ENCODE peak calls at places on chromosomes 2 and 18, in four cellular contexts. One of them, this sample, is unnamed.
A peak's percentile ranks its signal among the peaks of the same experiment; 100 is the strongest.

GRCh38 chr2:70643715-70644114 is 90.1 kb upstream of the TGFA start:
- DNase-seq in psoas muscle: no peak
- DNase-seq in Peyer's patch: no peak
- DNase-seq in body of pancreas: peak; percentile 33
- DNase-seq in this sample: peak; percentile 60

GRCh38 chr2:230865766-230866703 is 1.3 kb downstream of the ITM2C start:
- DNase-seq in body of pancreas: peak; percentile 50
- DNase-seq in psoas muscle: no peak
- DNase-seq in Peyer's patch: peak; percentile 61
- DNase-seq in this sample: peak; percentile 54

GRCh38 chr2:34806396-34806795 is 1207.3 kb upstream of the FAM98A start:
- DNase-seq in Peyer's patch: no peak
- DNase-seq in psoas muscle: no peak
- DNase-seq in body of pancreas: no peak
- DNase-seq in this sample: no peak

GRCh38 chr2:38432827-38433606 is 55.9 kb upstream of the ATL2 start:
- DNase-seq in Peyer's patch: no peak
- DNase-seq in psoas muscle: no peak
- DNase-seq in body of pancreas: no peak
- DNase-seq in this sample: peak; percentile 75

GRCh38 chr2:231821908-231822307 is 35.7 kb downstream of the COPS7B start:
- DNase-seq in Peyer's patch: no peak
- DNase-seq in psoas muscle: no peak
- DNase-seq in body of pancreas: no peak
- DNase-seq in this sample: no peak

GRCh38 chr2:15241929-15242328 is 319.2 kb downstream of the NBAS start:
- DNase-seq in psoas muscle: no peak
- DNase-seq in body of pancreas: no peak
- DNase-seq in Peyer's patch: no peak
- DNase-seq in this sample: no peak

GRCh38 chr2:122263746-122264145 is 508.3 kb downstream of the TSN start:
- DNase-seq in Peyer's patch: no peak
- DNase-seq in psoas muscle: no peak
- DNase-seq in body of pancreas: no peak
- DNase-seq in this sample: no peak

GRCh38 chr2:44168684-44169154 is at the start of gene PPM1B:
- DNase-seq in Peyer's patch: peak; percentile 99
- DNase-seq in psoas muscle: peak; percentile 99
- DNase-seq in body of pancreas: peak; percentile 99
- DNase-seq in this sample: peak; percentile 100

GRCh38 chr2:148221166-148221565 is 200.3 kb downstream of the MBD5 start:
- DNase-seq in psoas muscle: no peak
- DNase-seq in body of pancreas: no peak
- DNase-seq in Peyer's patch: no peak
- DNase-seq in this sample: no peak

GRCh38 chr2:127097841-127098651 is 8.9 kb downstream of the BIN1 start:
- DNase-seq in psoas muscle: no peak
- DNase-seq in Peyer's patch: no peak
- DNase-seq in body of pancreas: no peak
- DNase-seq in this sample: peak; percentile 74

GRCh38 chr18:56702946-56703345 is 51.8 kb downstream of the WDR7 start:
- DNase-seq in body of pancreas: no peak
- DNase-seq in psoas muscle: no peak
- DNase-seq in Peyer's patch: no peak
- DNase-seq in this sample: peak; percentile 41

GRCh38 chr2:189022002-189022401 is 47.8 kb downstream of the COL3A1 start:
- DNase-seq in psoas muscle: peak; percentile 14
- DNase-seq in body of pancreas: no peak
- DNase-seq in Peyer's patch: no peak
- DNase-seq in this sample: no peak

GRCh38 chr2:41610501-41611242 is 437.1 kb upstream of the PKDCC start:
- DNase-seq in psoas muscle: no peak
- DNase-seq in Peyer's patch: no peak
- DNase-seq in body of pancreas: no peak
- DNase-seq in this sample: peak; percentile 72

GRCh38 chr2:69911985-69912563 is 2.8 kb upstream of the MXD1 start:
- DNase-seq in psoas muscle: no peak
- DNase-seq in Peyer's patch: no peak
- DNase-seq in body of pancreas: no peak
- DNase-seq in this sample: no peak

GRCh38 chr2:186347472-186347871 is 138.6 kb upstream of the ZC3H15 start:
- DNase-seq in Peyer's patch: no peak
- DNase-seq in psoas muscle: no peak
- DNase-seq in body of pancreas: no peak
- DNase-seq in this sample: no peak

GRCh38 chr2:39504790-39505335 is 67.8 kb upstream of the MAP4K3 start:
- DNase-seq in body of pancreas: no peak
- DNase-seq in Peyer's patch: no peak
- DNase-seq in psoas muscle: no peak
- DNase-seq in this sample: no peak

DNA sequence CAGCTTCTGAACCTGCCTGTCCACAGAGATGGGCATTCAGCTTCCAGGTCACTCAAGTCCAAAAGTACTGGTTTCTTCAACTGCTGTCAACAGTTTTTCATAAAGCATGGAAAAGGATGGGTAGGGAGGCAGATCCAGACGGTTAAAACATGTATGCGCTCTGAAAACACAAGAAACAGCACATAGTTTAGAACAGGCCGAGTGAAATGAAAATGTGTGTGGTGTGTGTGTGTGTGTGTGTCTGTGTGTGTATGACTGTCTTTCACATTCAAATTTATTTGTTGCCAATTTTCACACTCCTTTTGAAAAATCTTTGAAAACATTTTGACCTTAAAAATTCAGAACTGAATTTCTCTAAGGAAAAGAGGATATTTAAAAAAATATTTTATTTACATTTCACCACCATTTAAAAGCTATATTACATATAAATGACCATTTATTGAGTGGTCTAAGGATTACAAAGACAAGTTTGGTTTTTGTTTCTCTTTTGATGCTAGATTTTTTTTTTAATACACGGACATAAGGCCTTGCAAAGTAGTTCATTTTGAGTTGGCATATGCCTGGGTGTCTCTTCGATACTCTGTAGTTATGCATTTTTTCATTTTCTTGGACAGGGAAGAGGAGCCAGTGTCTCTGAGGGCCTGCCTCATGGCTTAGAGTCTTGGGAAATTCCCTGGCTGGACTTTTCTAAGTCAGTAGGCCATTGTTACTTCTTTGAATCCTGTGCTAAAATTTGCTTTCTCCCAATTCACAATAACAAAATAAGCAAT is 30.0 kb upstream of the STK17B start:
- DNase-seq in psoas muscle: no peak
- DNase-seq in Peyer's patch: no peak
- DNase-seq in body of pancreas: no peak
- DNase-seq in this sample: no peak
- H3K27ac ChIP-seq in psoas muscle: no peak overlapping the region
- H3K27ac ChIP-seq in Peyer's patch: peak overlapping the region; percentile 75
- H3K27ac ChIP-seq in body of pancreas: no peak overlapping the region
- H3K27ac ChIP-seq in this sample: no peak overlapping the region

DNA sequence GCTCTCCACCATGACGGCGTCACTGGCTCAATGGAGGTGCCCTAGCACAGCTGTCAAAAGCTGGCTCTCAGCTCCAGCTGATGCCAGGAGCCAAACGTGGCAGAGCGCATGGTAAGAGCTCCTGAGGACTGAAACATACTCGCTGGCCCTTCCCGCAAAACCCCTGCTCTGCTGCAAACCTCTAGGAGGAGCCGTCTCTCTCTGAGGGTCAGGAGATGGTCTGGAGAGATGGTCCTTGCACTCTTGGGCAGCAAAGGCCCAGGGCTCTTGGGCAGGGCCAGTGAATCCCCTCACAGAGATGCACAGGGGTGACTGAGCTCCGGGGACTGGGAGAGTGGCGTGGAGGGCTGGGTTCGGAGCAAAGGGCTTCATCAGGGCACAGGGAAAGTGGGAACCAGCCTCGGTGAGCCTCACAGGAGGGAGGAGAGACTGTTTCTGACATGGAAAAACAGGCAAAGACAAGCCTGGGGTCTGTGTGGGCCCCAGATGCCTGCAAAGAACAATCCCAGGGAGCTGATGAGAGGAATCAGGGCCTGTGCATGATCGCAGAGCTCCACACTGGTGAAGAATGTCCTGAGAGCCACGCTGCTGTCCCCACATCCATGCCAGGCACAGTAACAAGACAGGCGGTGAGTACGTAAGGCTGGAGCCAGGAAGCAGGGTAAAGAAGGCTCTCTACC is 17.2 kb downstream of the SNORC start:
- DNase-seq in psoas muscle: no peak
- DNase-seq in body of pancreas: no peak
- DNase-seq in Peyer's patch: no peak
- DNase-seq in this sample: peak; percentile 32
- TF ChIP-seq CTCF in psoas muscle: no peak
- TF ChIP-seq CTCF in body of pancreas: no peak
- TF ChIP-seq CTCF in Peyer's patch: no peak
- TF ChIP-seq CTCF in this sample: peak; percentile 66

DNA sequence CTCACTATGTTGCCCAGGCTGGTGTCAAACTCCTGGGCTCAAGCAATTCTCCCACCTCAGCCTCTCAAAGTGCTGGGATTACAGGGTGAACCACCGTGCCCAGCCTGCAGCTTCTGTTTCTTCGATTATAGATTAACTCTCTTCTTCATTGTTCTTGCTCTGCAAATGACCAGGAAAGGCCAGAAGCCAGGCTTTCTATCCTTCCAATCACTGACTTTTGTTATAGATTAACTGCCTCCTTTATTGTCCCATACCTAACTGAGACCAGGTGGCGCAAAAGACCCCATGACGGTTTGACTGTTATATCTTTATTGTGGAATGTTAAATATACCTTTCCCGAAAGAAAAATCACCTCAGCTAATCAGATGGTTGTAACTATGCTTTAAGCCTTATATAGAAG is 196.9 kb downstream of the MREG start:
- DNase-seq in body of pancreas: no peak
- DNase-seq in Peyer's patch: no peak
- DNase-seq in psoas muscle: no peak
- DNase-seq in this sample: no peak
- H3K4me3 ChIP-seq in body of pancreas: no peak overlapping the region
- H3K4me3 ChIP-seq in Peyer's patch: no peak overlapping the region
- H3K4me3 ChIP-seq in psoas muscle: no peak overlapping the region
- H3K4me3 ChIP-seq in this sample: no peak overlapping the region

DNA sequence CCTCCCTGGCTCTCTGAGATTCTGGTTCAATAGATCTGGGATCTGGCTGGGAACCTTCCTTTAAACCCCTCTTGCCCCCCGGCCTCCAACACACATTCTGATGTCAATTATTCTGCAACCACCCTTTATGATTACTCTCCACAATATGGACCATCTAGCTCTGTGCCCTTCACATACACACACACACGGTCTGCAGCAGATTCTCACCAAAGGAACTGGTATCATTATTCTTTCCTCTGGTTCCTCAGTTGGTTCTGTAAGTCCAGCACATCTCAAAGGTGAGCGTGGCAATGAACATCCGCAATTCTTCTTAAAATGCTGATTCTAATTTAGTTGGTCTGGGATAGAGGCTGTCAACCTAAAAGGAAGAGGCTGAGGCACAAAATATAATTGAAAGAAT is 2.8 kb upstream of the TMEM163 start:
- DNase-seq in Peyer's patch: no peak
- DNase-seq in psoas muscle: no peak
- DNase-seq in body of pancreas: no peak
- DNase-seq in this sample: no peak
- H3K27ac ChIP-seq in Peyer's patch: no peak overlapping the region
- H3K27ac ChIP-seq in psoas muscle: no peak overlapping the region
- H3K27ac ChIP-seq in body of pancreas: no peak overlapping the region
- H3K27ac ChIP-seq in this sample: no peak overlapping the region

DNA sequence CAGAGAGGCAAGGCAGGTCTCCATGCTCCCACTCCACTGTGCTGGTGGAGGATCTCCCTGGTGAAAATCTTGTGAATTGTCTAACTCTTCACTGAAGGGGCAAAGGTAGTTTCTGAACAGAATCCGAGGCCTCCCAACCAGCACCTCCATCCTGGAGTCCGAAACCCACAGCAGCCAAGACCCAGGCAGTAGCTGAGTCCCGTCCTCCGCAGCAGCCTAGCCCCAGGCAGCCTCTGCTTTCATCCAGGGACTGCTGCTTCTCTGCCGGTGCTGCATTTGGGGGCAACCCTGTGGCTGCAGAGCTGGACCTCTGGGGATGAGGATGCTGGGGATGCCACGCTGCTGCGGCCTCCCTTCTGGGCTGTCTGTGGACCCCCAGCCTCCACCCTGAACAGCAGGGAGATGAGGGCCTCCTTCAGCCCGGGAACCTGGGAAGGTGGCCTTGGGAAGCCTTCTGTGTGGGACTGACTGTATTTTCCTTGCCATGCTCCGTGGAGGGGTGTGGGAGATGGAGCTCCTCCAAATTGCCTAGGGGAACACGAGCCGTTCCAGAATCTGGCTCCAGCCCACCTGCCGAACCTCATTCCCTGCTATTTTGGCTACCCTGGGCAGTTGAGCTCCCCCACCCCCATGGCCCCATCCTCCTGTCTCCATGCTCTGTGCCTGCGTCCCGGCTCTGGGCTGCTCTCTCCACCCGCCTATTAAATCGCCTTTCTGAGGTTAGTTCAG is 48.1 kb downstream of the GREB1 start:
- DNase-seq in Peyer's patch: no peak
- DNase-seq in body of pancreas: no peak
- DNase-seq in psoas muscle: no peak
- DNase-seq in this sample: no peak
- TF ChIP-seq CTCF in Peyer's patch: no peak
- TF ChIP-seq CTCF in body of pancreas: no peak
- TF ChIP-seq CTCF in psoas muscle: no peak
- TF ChIP-seq CTCF in this sample: no peak